ENCODE peak calls at places on chromosomes 16 and 17, in five cellular contexts. One of them, this sample, is unnamed.

GRCh38 chr17:77242118-77242800 is 101.5 kb downstream of the SEC14L1 start:
- DNase-seq in astrocyte of the cerebellum: no peak
- DNase-seq in IMR-90: no peak
- DNase-seq in osteocyte: no peak
- DNase-seq in fibroblast of pulmonary artery: no peak
- DNase-seq in this sample: no peak

GRCh38 chr16:22070361-22071351 is 21.7 kb upstream of the VWA3A start:
- DNase-seq in astrocyte of the cerebellum: peak; percentile 40
- DNase-seq in IMR-90: peak; percentile 51
- DNase-seq in osteocyte: no peak
- DNase-seq in fibroblast of pulmonary artery: peak; percentile 58
- DNase-seq in this sample: no peak

GRCh38 chr17:5203178-5203907 is 11.7 kb upstream of the ZNF594 start:
- DNase-seq in astrocyte of the cerebellum: no peak
- DNase-seq in IMR-90: peak; percentile 51
- DNase-seq in osteocyte: no peak
- DNase-seq in fibroblast of pulmonary artery: no peak
- DNase-seq in this sample: no peak

GRCh38 chr17:2745317-2746037 is 4.0 kb downstream of the CCDC92B start:
- DNase-seq in astrocyte of the cerebellum: no peak
- DNase-seq in IMR-90: no peak
- DNase-seq in osteocyte: no peak
- DNase-seq in fibroblast of pulmonary artery: no peak
- DNase-seq in this sample: no peak

GRCh38 chr17:76569607-76570279 is 15.9 kb downstream of the ST6GALNAC2 start:
- DNase-seq in astrocyte of the cerebellum: no peak
- DNase-seq in IMR-90: no peak
- DNase-seq in osteocyte: no peak
- DNase-seq in fibroblast of pulmonary artery: no peak
- DNase-seq in this sample: no peak

GRCh38 chr16:3180445-3180878 is 7.5 kb upstream of the OR1F1 start:
- DNase-seq in astrocyte of the cerebellum: no peak
- DNase-seq in IMR-90: no peak
- DNase-seq in osteocyte: no peak
- DNase-seq in fibroblast of pulmonary artery: no peak
- DNase-seq in this sample: no peak

GRCh38 chr17:28187931-28188330 is 131.1 kb upstream of the TMEM97 start:
- DNase-seq in astrocyte of the cerebellum: no peak
- DNase-seq in IMR-90: no peak
- DNase-seq in osteocyte: no peak
- DNase-seq in fibroblast of pulmonary artery: no peak
- DNase-seq in this sample: no peak

GRCh38 chr17:35797370-35797769 is 1.9 kb upstream of the MMP28 start:
- DNase-seq in astrocyte of the cerebellum: no peak
- DNase-seq in IMR-90: no peak
- DNase-seq in osteocyte: peak; percentile 63
- DNase-seq in fibroblast of pulmonary artery: no peak
- DNase-seq in this sample: no peak

GRCh38 chr17:54172654-54173316 is 350.1 kb downstream of the KIF2B start:
- DNase-seq in astrocyte of the cerebellum: peak; percentile 6
- DNase-seq in IMR-90: no peak
- DNase-seq in osteocyte: no peak
- DNase-seq in fibroblast of pulmonary artery: peak; percentile 35
- DNase-seq in this sample: no peak
- TF ChIP-seq CTCF in astrocyte of the cerebellum: peak; percentile 64
- TF ChIP-seq CTCF in IMR-90: peak; percentile 32
- TF ChIP-seq CTCF in osteocyte: peak; percentile 56
- TF ChIP-seq CTCF in fibroblast of pulmonary artery: peak; percentile 45
- TF ChIP-seq CTCF in this sample: peak; percentile 84

GRCh38 chr17:47894498-47895253 is 1.4 kb upstream of the SP2 start:
- DNase-seq in astrocyte of the cerebellum: no peak
- DNase-seq in IMR-90: no peak
- DNase-seq in osteocyte: no peak
- DNase-seq in fibroblast of pulmonary artery: no peak
- DNase-seq in this sample: no peak
- TF ChIP-seq CTCF in astrocyte of the cerebellum: no peak
- TF ChIP-seq CTCF in IMR-90: no peak
- TF ChIP-seq CTCF in osteocyte: no peak
- TF ChIP-seq CTCF in fibroblast of pulmonary artery: no peak
- TF ChIP-seq CTCF in this sample: no peak

DNA sequence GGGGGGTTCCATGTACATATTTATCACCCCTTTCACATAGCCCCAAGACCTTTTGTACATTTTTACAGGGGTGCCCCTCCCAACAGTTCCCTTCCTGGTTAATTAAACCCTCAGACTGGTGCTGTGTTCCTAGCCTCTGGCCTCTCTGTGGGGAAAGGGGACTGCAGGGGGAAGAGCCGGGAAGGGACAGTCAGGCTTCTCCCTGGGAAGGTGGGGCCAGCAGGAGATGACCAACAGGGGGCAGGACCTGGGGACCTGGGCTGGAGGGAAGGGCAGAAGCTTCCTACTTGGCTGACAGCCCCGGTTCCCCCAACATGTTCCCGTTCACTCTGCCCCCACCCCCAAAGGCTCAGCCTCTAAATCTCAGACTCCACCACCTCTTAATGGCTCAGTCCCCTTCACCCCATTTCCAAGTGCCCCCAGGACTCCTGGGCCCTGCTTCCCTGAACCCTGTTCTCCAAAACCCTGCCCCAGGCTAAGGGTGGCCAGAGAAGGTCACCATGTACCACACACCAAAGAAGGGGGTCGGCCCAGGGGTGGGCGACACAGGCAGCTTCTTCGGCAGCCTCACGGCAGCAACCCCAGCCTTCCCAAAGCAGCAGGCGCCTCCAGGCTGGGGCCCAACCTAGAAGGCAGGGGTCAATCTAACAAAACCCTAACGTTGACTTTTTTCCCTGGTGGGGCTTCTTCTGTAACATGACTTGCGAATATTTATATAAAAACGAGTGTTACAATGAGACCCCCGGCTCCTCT is 12.0 kb downstream of the FBRS start:
- DNase-seq in astrocyte of the cerebellum: no peak
- DNase-seq in IMR-90: no peak
- DNase-seq in osteocyte: no peak
- DNase-seq in fibroblast of pulmonary artery: no peak
- DNase-seq in this sample: no peak
- TF ChIP-seq CTCF in astrocyte of the cerebellum: no peak
- TF ChIP-seq CTCF in IMR-90: no peak
- TF ChIP-seq CTCF in osteocyte: no peak
- TF ChIP-seq CTCF in fibroblast of pulmonary artery: no peak
- TF ChIP-seq CTCF in this sample: no peak

DNA sequence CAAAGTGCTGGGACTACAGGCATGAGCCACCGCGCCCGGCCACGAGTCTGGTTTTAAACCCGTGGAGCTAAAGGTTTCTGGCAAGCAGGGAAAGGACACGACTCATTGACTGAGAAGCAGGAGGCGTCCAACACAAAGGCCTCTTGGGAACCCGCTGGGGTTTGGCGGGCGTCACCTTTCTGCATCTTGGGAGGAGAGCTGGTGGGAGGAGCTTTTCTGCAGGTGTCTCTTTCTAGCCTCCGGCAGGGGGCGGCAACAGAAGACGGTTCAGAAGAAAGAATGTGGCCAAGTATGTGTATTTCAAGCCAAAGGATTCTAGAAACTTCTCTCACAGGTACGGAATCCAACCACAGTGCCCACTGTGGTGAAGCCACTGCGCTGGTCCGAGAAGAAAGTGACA is 97.4 kb downstream of the MRM3 start:
- DNase-seq in astrocyte of the cerebellum: peak; percentile 97
- DNase-seq in IMR-90: peak; percentile 48
- DNase-seq in osteocyte: no peak
- DNase-seq in fibroblast of pulmonary artery: peak; percentile 80
- DNase-seq in this sample: no peak
- TF ChIP-seq CTCF in astrocyte of the cerebellum: peak; percentile 68
- TF ChIP-seq CTCF in IMR-90: no peak
- TF ChIP-seq CTCF in osteocyte: peak; percentile 58
- TF ChIP-seq CTCF in fibroblast of pulmonary artery: peak; percentile 67
- TF ChIP-seq CTCF in this sample: peak; percentile 73

DNA sequence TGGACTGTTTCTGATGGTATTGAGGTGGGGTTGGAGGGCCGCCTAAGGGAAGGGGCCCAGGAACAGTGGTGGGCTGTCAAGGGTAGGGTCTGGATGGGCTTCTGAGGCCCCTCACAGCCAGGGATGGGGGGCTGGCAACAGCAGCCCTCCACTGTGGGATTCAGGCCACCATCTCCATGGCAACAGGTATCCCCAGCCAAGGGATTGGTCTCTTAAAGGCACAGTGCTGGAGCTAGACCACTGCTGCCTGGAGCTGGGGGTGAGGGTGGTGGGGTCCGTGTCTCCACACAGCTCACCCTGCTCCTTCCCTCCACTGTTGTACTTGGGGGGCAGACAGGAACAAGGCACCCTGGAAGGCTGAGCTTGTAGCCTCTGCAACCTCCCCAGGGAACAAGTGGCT is 41.8 kb downstream of the PSME3IP1 start:
- DNase-seq in astrocyte of the cerebellum: no peak
- DNase-seq in IMR-90: no peak
- DNase-seq in osteocyte: no peak
- DNase-seq in fibroblast of pulmonary artery: no peak
- DNase-seq in this sample: no peak
- TF ChIP-seq CTCF in astrocyte of the cerebellum: no peak
- TF ChIP-seq CTCF in IMR-90: no peak
- TF ChIP-seq CTCF in osteocyte: no peak
- TF ChIP-seq CTCF in fibroblast of pulmonary artery: no peak
- TF ChIP-seq CTCF in this sample: no peak

DNA sequence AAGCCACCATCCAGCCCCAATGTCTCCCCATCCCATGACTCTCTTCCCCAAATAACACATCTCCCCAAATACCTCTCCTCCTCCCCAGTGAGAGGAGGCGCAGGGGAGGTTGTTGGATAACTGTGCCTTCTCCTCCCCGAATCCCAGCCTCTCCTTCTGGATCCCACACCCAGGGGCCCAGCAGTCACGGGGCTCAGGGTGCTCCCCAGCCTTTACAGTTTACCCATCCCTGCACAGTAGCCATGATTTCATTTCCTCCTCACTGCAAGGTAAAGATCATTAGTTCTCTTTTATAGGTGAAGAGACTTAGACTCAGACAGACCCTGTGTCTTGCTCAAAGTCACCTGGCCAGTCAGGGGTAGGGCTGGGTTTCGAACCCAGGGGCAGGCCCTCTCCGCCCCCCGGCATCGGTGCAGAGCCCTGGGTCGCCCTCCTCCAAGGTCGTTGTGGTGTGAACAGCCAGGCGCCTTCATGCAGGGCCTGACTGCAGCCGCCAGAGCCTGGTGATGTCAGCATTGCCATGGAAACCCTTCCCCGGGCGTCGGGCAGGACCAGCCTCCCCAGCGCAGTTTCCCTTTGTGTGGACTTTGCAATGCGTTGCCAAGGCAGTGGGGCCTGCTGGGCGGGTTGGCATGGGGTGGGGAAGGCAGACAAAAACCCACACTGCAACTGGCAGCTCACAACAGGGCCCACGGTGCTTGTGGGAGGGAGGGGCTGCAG is 53.3 kb upstream of the TOB1 start:
- DNase-seq in astrocyte of the cerebellum: peak; percentile 68
- DNase-seq in IMR-90: peak; percentile 82
- DNase-seq in osteocyte: peak; percentile 97
- DNase-seq in fibroblast of pulmonary artery: peak; percentile 84
- DNase-seq in this sample: peak; percentile 86
- TF ChIP-seq CTCF in astrocyte of the cerebellum: no peak
- TF ChIP-seq CTCF in IMR-90: no peak
- TF ChIP-seq CTCF in osteocyte: no peak
- TF ChIP-seq CTCF in fibroblast of pulmonary artery: no peak
- TF ChIP-seq CTCF in this sample: no peak